ENCODE peak calls at places on chromosomes 5 and 9, in seven cellular contexts. B is iPS-NIHi11; X is EL; Q is ascending aorta; H is adipocyte; M is hippocampal formation; R is naive thymus-derived CD8-positive, alpha-beta T cell. J is an unnamed sample.
A peak's percentile ranks its signal among the peaks of the same experiment; 100 is the strongest.

GRCh38 chr5:90020575-90021535 is 388.7 kb downstream of the CETN3 start:
- DNase-seq in B (no peak), X (peak; percentile 38), Q (no peak), H (peak; percentile 81), M (peak; percentile 39), R (no peak), J (no peak)

GRCh38 chr5:89556215-89557009 is 673.4 kb upstream of the MEF2C start:
- DNase-seq in B (no peak), X (peak; percentile 44), Q (no peak), H (peak; percentile 66), M (no peak), R (no peak), J (no peak)

GRCh38 chr5:72434056-72434780 is 73.0 kb downstream of the ZNF366 start:
- DNase-seq in B (no peak), X (no peak), Q (no peak), H (no peak), M (no peak), R (no peak), J (no peak)

GRCh38 chr9:38671372-38671731 is 48.6 kb downstream of the FAM240B start:
- DNase-seq in B (no peak), X (no peak), Q (no peak), H (no peak), M (no peak), R (no peak), J (no peak)

GRCh38 chr9:109751253-109751652 is 28.7 kb upstream of the PALM2AKAP2 start:
- DNase-seq in B (peak; percentile 20), X (no peak), Q (no peak), H (peak; percentile 72), M (peak; percentile 67), R (no peak), J (no peak)

GRCh38 chr9:12819436-12820185 is 44.8 kb downstream of the LURAP1L start:
- DNase-seq in B (peak; percentile 20), X (no peak), Q (no peak), H (no peak), M (no peak), R (no peak), J (no peak)

GRCh38 chr9:108654566-108654965 is 201.2 kb downstream of the ACTL7B start:
- DNase-seq in B (no peak), X (peak; percentile 39), Q (no peak), H (no peak), M (no peak), R (no peak), J (no peak)

GRCh38 chr5:180969406-180969805 is 19.2 kb upstream of the BTNL3 start:
- DNase-seq in B (no peak), X (no peak), Q (no peak), H (no peak), M (no peak), R (no peak), J (no peak)

GRCh38 chr5:137954131-137954879 is 65.0 kb downstream of the PKD2L2 start:
- DNase-seq in B (no peak), X (peak; percentile 89), Q (no peak), H (peak; percentile 94), M (peak; percentile 34), R (no peak), J (no peak)

GRCh38 chr9:77589046-77589795 is 58.9 kb downstream of the GNA14 start:
- DNase-seq in B (no peak), X (no peak), Q (no peak), H (no peak), M (no peak), R (no peak), J (no peak)

GRCh38 chr5:94316916-94317838 is 301.2 kb downstream of the KIAA0825 start:
- DNase-seq in B (no peak), X (no peak), Q (no peak), H (peak; percentile 28), M (no peak), R (no peak), J (no peak)

J was measured in NCI-H1930.